ENCODE peak calls at places on chromosomes 16 and 17, in eight cellular contexts. One of them, this sample, is unnamed.

GRCh38 chr17:16971458-16972338 is at the start of gene TNFRSF13B:
- DNase-seq in epithelial cell of proximal tubule: no peak
- DNase-seq in lung: no peak
- DNase-seq in fibroblast of mammary gland: no peak
- DNase-seq in prostate gland: no peak
- DNase-seq in endothelial cell of umbilical vein: no peak
- DNase-seq in Peyer's patch: peak; percentile 86
- DNase-seq in heart left ventricle: no peak
- DNase-seq in this sample: no peak

GRCh38 chr17:64984776-64985521 is 65.7 kb upstream of the LRRC37A3 start:
- DNase-seq in epithelial cell of proximal tubule: no peak
- DNase-seq in lung: no peak
- DNase-seq in fibroblast of mammary gland: peak; percentile 16
- DNase-seq in prostate gland: peak; percentile 65
- DNase-seq in endothelial cell of umbilical vein: peak; percentile 34
- DNase-seq in Peyer's patch: peak; percentile 63
- DNase-seq in heart left ventricle: no peak
- DNase-seq in this sample: peak; percentile 36

GRCh38 chr17:58369214-58370031 is 17.4 kb upstream of the SUPT4H1 start:
- DNase-seq in epithelial cell of proximal tubule: no peak
- DNase-seq in lung: no peak
- DNase-seq in fibroblast of mammary gland: no peak
- DNase-seq in prostate gland: no peak
- DNase-seq in endothelial cell of umbilical vein: no peak
- DNase-seq in Peyer's patch: peak; percentile 75
- DNase-seq in heart left ventricle: no peak
- DNase-seq in this sample: no peak

GRCh38 chr16:86628614-86629013 is 50.3 kb downstream of the FOXL1 start:
- DNase-seq in epithelial cell of proximal tubule: no peak
- DNase-seq in lung: no peak
- DNase-seq in fibroblast of mammary gland: no peak
- DNase-seq in prostate gland: no peak
- DNase-seq in endothelial cell of umbilical vein: no peak
- DNase-seq in Peyer's patch: no peak
- DNase-seq in heart left ventricle: no peak
- DNase-seq in this sample: no peak

GRCh38 chr16:4415538-4416199 is 727 bp downstream of the CORO7 start:
- DNase-seq in epithelial cell of proximal tubule: no peak
- DNase-seq in lung: peak; percentile 59
- DNase-seq in fibroblast of mammary gland: no peak
- DNase-seq in prostate gland: peak; percentile 19
- DNase-seq in endothelial cell of umbilical vein: peak; percentile 43
- DNase-seq in Peyer's patch: peak; percentile 86
- DNase-seq in heart left ventricle: peak; percentile 51
- DNase-seq in this sample: no peak

GRCh38 chr17:30363715-30364202 is 15.0 kb upstream of the CPD start:
- DNase-seq in epithelial cell of proximal tubule: peak; percentile 100
- DNase-seq in lung: peak; percentile 66
- DNase-seq in fibroblast of mammary gland: peak; percentile 93
- DNase-seq in prostate gland: no peak
- DNase-seq in endothelial cell of umbilical vein: no peak
- DNase-seq in Peyer's patch: peak; percentile 88
- DNase-seq in heart left ventricle: no peak
- DNase-seq in this sample: no peak

GRCh38 chr17:72977768-72978417 is 114.6 kb downstream of the SLC39A11 start:
- DNase-seq in epithelial cell of proximal tubule: no peak
- DNase-seq in lung: no peak
- DNase-seq in fibroblast of mammary gland: peak; percentile 24
- DNase-seq in prostate gland: no peak
- DNase-seq in endothelial cell of umbilical vein: no peak
- DNase-seq in Peyer's patch: no peak
- DNase-seq in heart left ventricle: no peak
- DNase-seq in this sample: no peak

GRCh38 chr17:73806768-73807167 is 162.5 kb upstream of the SDK2 start:
- DNase-seq in epithelial cell of proximal tubule: no peak
- DNase-seq in lung: no peak
- DNase-seq in fibroblast of mammary gland: no peak
- DNase-seq in prostate gland: no peak
- DNase-seq in endothelial cell of umbilical vein: no peak
- DNase-seq in Peyer's patch: no peak
- DNase-seq in heart left ventricle: no peak
- DNase-seq in this sample: no peak

GRCh38 chr16:10662212-10662611 is 32.5 kb downstream of the TEKT5 start:
- DNase-seq in epithelial cell of proximal tubule: no peak
- DNase-seq in lung: no peak
- DNase-seq in fibroblast of mammary gland: no peak
- DNase-seq in prostate gland: no peak
- DNase-seq in endothelial cell of umbilical vein: no peak
- DNase-seq in Peyer's patch: no peak
- DNase-seq in heart left ventricle: no peak
- DNase-seq in this sample: no peak

GRCh38 chr17:44346064-44346844 is 1.2 kb downstream of the GRN start:
- DNase-seq in epithelial cell of proximal tubule: no peak
- DNase-seq in lung: no peak
- DNase-seq in fibroblast of mammary gland: no peak
- DNase-seq in prostate gland: no peak
- DNase-seq in endothelial cell of umbilical vein: no peak
- DNase-seq in Peyer's patch: no peak
- DNase-seq in heart left ventricle: no peak
- DNase-seq in this sample: no peak

GRCh38 chr17:40109471-40109824 is 9.1 kb upstream of the NR1D1 start:
- DNase-seq in epithelial cell of proximal tubule: no peak
- DNase-seq in lung: no peak
- DNase-seq in fibroblast of mammary gland: peak; percentile 38
- DNase-seq in prostate gland: no peak
- DNase-seq in endothelial cell of umbilical vein: peak; percentile 59
- DNase-seq in Peyer's patch: peak; percentile 51
- DNase-seq in heart left ventricle: no peak
- DNase-seq in this sample: no peak

GRCh38 chr17:43529977-43530302 is 16.2 kb downstream of the ETV4 start:
- DNase-seq in epithelial cell of proximal tubule: no peak
- DNase-seq in lung: no peak
- DNase-seq in fibroblast of mammary gland: no peak
- DNase-seq in prostate gland: no peak
- DNase-seq in endothelial cell of umbilical vein: no peak
- DNase-seq in Peyer's patch: no peak
- DNase-seq in heart left ventricle: no peak
- DNase-seq in this sample: no peak

GRCh38 chr16:50282010-50282538 is 15.7 kb downstream of the ADCY7 start:
- DNase-seq in epithelial cell of proximal tubule: no peak
- DNase-seq in lung: peak; percentile 77
- DNase-seq in fibroblast of mammary gland: peak; percentile 38
- DNase-seq in prostate gland: peak; percentile 25
- DNase-seq in endothelial cell of umbilical vein: no peak
- DNase-seq in Peyer's patch: peak; percentile 94
- DNase-seq in heart left ventricle: peak; percentile 71
- DNase-seq in this sample: no peak

GRCh38 chr16:89279666-89280481 is 62.4 kb downstream of the ZNF778 start:
- DNase-seq in epithelial cell of proximal tubule: no peak
- DNase-seq in lung: no peak
- DNase-seq in fibroblast of mammary gland: no peak
- DNase-seq in prostate gland: no peak
- DNase-seq in endothelial cell of umbilical vein: no peak
- DNase-seq in Peyer's patch: no peak
- DNase-seq in heart left ventricle: no peak
- DNase-seq in this sample: no peak

GRCh38 chr16:79769320-79770243 is 169.0 kb upstream of the MAF start:
- DNase-seq in epithelial cell of proximal tubule: no peak
- DNase-seq in lung: no peak
- DNase-seq in fibroblast of mammary gland: no peak
- DNase-seq in prostate gland: no peak
- DNase-seq in endothelial cell of umbilical vein: no peak
- DNase-seq in Peyer's patch: no peak
- DNase-seq in heart left ventricle: no peak
- DNase-seq in this sample: no peak

GRCh38 chr16:79768594-79768993 is 168.1 kb upstream of the MAF start:
- DNase-seq in epithelial cell of proximal tubule: no peak
- DNase-seq in lung: no peak
- DNase-seq in fibroblast of mammary gland: no peak
- DNase-seq in prostate gland: no peak
- DNase-seq in endothelial cell of umbilical vein: no peak
- DNase-seq in Peyer's patch: peak; percentile 52
- DNase-seq in heart left ventricle: no peak
- DNase-seq in this sample: no peak

GRCh38 chr16:79770244-79771064 is 169.9 kb upstream of the MAF start:
- DNase-seq in epithelial cell of proximal tubule: no peak
- DNase-seq in lung: peak; percentile 85
- DNase-seq in fibroblast of mammary gland: peak; percentile 75
- DNase-seq in prostate gland: peak; percentile 92
- DNase-seq in endothelial cell of umbilical vein: peak; percentile 29
- DNase-seq in Peyer's patch: peak; percentile 94
- DNase-seq in heart left ventricle: peak; percentile 91
- DNase-seq in this sample: peak; percentile 76

GRCh38 chr16:79764415-79765149 is 164.0 kb upstream of the MAF start:
- DNase-seq in epithelial cell of proximal tubule: no peak
- DNase-seq in lung: no peak
- DNase-seq in fibroblast of mammary gland: no peak
- DNase-seq in prostate gland: no peak
- DNase-seq in endothelial cell of umbilical vein: no peak
- DNase-seq in Peyer's patch: no peak
- DNase-seq in heart left ventricle: no peak
- DNase-seq in this sample: no peak

GRCh38 chr16:79767597-79768280 is 167.2 kb upstream of the MAF start:
- DNase-seq in epithelial cell of proximal tubule: no peak
- DNase-seq in lung: no peak
- DNase-seq in fibroblast of mammary gland: peak; percentile 23
- DNase-seq in prostate gland: peak; percentile 47
- DNase-seq in endothelial cell of umbilical vein: no peak
- DNase-seq in Peyer's patch: peak; percentile 67
- DNase-seq in heart left ventricle: peak; percentile 21
- DNase-seq in this sample: no peak
- TF ChIP-seq CTCF in epithelial cell of proximal tubule: peak; percentile 73
- TF ChIP-seq CTCF in lung: no peak
- TF ChIP-seq CTCF in fibroblast of mammary gland: peak; percentile 38
- TF ChIP-seq CTCF in prostate gland: no peak
- TF ChIP-seq CTCF in endothelial cell of umbilical vein: no peak
- TF ChIP-seq CTCF in Peyer's patch: peak; percentile 61
- TF ChIP-seq CTCF in heart left ventricle: peak; percentile 10
- TF ChIP-seq CTCF in this sample: peak; percentile 58

DNA sequence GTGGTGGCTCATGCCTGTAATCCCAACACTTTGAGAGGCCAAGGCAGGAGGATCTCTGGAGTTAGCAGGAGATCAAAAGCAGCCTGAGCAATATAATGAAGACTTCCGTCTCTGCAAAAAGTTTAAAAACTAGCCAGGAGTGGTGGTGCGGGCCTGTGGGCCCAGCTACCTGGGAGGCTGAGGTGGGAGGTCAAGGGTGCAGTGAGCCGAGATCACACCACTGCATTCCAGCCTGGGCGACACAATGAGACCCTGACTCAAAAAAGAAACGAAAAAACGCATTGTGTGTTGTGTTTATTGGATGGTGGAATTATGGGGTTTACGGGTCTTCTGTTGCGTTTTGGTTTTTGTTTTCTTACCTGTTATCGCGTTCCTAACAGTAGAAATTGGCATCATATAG is 863 bp upstream of the DDX19A start:
- DNase-seq in epithelial cell of proximal tubule: no peak
- DNase-seq in lung: no peak
- DNase-seq in fibroblast of mammary gland: no peak
- DNase-seq in prostate gland: no peak
- DNase-seq in endothelial cell of umbilical vein: no peak
- DNase-seq in Peyer's patch: no peak
- DNase-seq in heart left ventricle: no peak
- DNase-seq in this sample: no peak
- H3K4me3 ChIP-seq in epithelial cell of proximal tubule: peak overlapping the region; percentile 92
- H3K4me3 ChIP-seq in lung: peak overlapping the region; percentile 42
- H3K4me3 ChIP-seq in fibroblast of mammary gland: peak overlapping the region; percentile 92
- H3K4me3 ChIP-seq in prostate gland: peak overlapping the region; percentile 60
- H3K4me3 ChIP-seq in endothelial cell of umbilical vein: peak overlapping the region; percentile 25
- H3K4me3 ChIP-seq in Peyer's patch: peak overlapping the region; percentile 73
- H3K4me3 ChIP-seq in heart left ventricle: peak overlapping the region; percentile 93
- H3K4me3 ChIP-seq in this sample: peak overlapping the region; percentile 98

GRCh38 chr17:63023049-63023448 is 57.0 kb downstream of the TANC2 start:
- DNase-seq in epithelial cell of proximal tubule: no peak
- DNase-seq in lung: no peak
- DNase-seq in fibroblast of mammary gland: no peak
- DNase-seq in prostate gland: no peak
- DNase-seq in endothelial cell of umbilical vein: no peak
- DNase-seq in Peyer's patch: no peak
- DNase-seq in heart left ventricle: no peak
- DNase-seq in this sample: no peak
- TF ChIP-seq CTCF in epithelial cell of proximal tubule: no peak
- TF ChIP-seq CTCF in lung: no peak
- TF ChIP-seq CTCF in fibroblast of mammary gland: no peak
- TF ChIP-seq CTCF in prostate gland: no peak
- TF ChIP-seq CTCF in endothelial cell of umbilical vein: no peak
- TF ChIP-seq CTCF in Peyer's patch: no peak
- TF ChIP-seq CTCF in heart left ventricle: no peak
- TF ChIP-seq CTCF in this sample: no peak

GRCh38 chr16:14187517-14188338 is 116.6 kb downstream of the MRTFB start:
- DNase-seq in epithelial cell of proximal tubule: no peak
- DNase-seq in lung: no peak
- DNase-seq in fibroblast of mammary gland: no peak
- DNase-seq in prostate gland: no peak
- DNase-seq in endothelial cell of umbilical vein: peak; percentile 38
- DNase-seq in Peyer's patch: no peak
- DNase-seq in heart left ventricle: no peak
- DNase-seq in this sample: no peak
- H3K4me3 ChIP-seq in epithelial cell of proximal tubule: no peak overlapping the region
- H3K4me3 ChIP-seq in lung: peak overlapping the region; percentile 47
- H3K4me3 ChIP-seq in fibroblast of mammary gland: peak overlapping the region; percentile 27
- H3K4me3 ChIP-seq in prostate gland: peak overlapping the region; percentile 22
- H3K4me3 ChIP-seq in endothelial cell of umbilical vein: no peak overlapping the region
- H3K4me3 ChIP-seq in Peyer's patch: no peak overlapping the region
- H3K4me3 ChIP-seq in heart left ventricle: peak overlapping the region; percentile 13
- H3K4me3 ChIP-seq in this sample: no peak overlapping the region

DNA sequence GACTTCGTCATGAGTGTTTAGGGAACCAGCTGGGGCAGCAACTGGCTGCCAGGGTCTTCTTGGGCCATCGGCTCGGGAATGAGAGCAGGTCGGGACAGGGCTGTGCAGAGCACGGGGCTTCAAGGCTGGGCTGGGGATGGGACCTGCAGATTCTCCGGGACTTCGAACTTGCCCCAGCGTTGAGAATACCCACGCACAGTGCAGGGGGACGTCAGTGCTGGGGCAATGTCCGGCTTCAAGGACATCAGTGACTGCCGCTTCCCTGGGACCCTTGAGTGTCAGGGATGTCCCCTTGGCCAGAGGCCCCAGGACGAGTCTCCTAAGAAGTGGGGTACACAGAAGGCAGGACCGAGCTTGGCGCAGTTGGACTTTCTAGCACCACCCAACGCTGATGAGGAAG is 76.3 kb downstream of the MGAT5B start:
- DNase-seq in epithelial cell of proximal tubule: no peak
- DNase-seq in lung: no peak
- DNase-seq in fibroblast of mammary gland: no peak
- DNase-seq in prostate gland: no peak
- DNase-seq in endothelial cell of umbilical vein: no peak
- DNase-seq in Peyer's patch: no peak
- DNase-seq in heart left ventricle: no peak
- DNase-seq in this sample: no peak
- TF ChIP-seq CTCF in epithelial cell of proximal tubule: no peak
- TF ChIP-seq CTCF in lung: no peak
- TF ChIP-seq CTCF in fibroblast of mammary gland: no peak
- TF ChIP-seq CTCF in prostate gland: no peak
- TF ChIP-seq CTCF in endothelial cell of umbilical vein: no peak
- TF ChIP-seq CTCF in Peyer's patch: no peak
- TF ChIP-seq CTCF in heart left ventricle: no peak
- TF ChIP-seq CTCF in this sample: no peak

This sample was measured in LNCaP clone FGC.